ENCODE peak calls at places on chromosomes 11 and 22, in four cellular contexts. One of them, this sample, is unnamed.

GRCh38 chr22:49756656-49757055 is 71.0 kb downstream of the BRD1 start:
- DNase-seq in activated gamma-delta T cell treated with anti-CD3 and anti-CD28 coated beads, Interleukin-2, amount 50 U/mL, for 16 hours: no peak
- DNase-seq in KBM-7: no peak
- DNase-seq in anterior cingulate cortex: no peak
- DNase-seq in this sample: no peak

GRCh38 chr22:40401532-40401931 is 31.1 kb downstream of the SGSM3 start:
- DNase-seq in activated gamma-delta T cell treated with anti-CD3 and anti-CD28 coated beads, Interleukin-2, amount 50 U/mL, for 16 hours: peak; percentile 54
- DNase-seq in KBM-7: no peak
- DNase-seq in anterior cingulate cortex: no peak
- DNase-seq in this sample: no peak

GRCh38 chr11:67615455-67616430 is 9.0 kb downstream of the NDUFV1 start:
- DNase-seq in activated gamma-delta T cell treated with anti-CD3 and anti-CD28 coated beads, Interleukin-2, amount 50 U/mL, for 16 hours: no peak
- DNase-seq in KBM-7: peak; percentile 72
- DNase-seq in anterior cingulate cortex: no peak
- DNase-seq in this sample: no peak

GRCh38 chr11:34787899-34788298 is 128.3 kb downstream of the APIP start:
- DNase-seq in activated gamma-delta T cell treated with anti-CD3 and anti-CD28 coated beads, Interleukin-2, amount 50 U/mL, for 16 hours: no peak
- DNase-seq in KBM-7: no peak
- DNase-seq in anterior cingulate cortex: no peak
- DNase-seq in this sample: no peak

GRCh38 chr11:45092901-45093760 is 53.3 kb upstream of the PRDM11 start:
- DNase-seq in activated gamma-delta T cell treated with anti-CD3 and anti-CD28 coated beads, Interleukin-2, amount 50 U/mL, for 16 hours: peak; percentile 46
- DNase-seq in KBM-7: peak; percentile 74
- DNase-seq in anterior cingulate cortex: peak; percentile 38
- DNase-seq in this sample: no peak

GRCh38 chr11:62345862-62346261 is 8.6 kb downstream of the ASRGL1 start:
- DNase-seq in activated gamma-delta T cell treated with anti-CD3 and anti-CD28 coated beads, Interleukin-2, amount 50 U/mL, for 16 hours: no peak
- DNase-seq in KBM-7: no peak
- DNase-seq in anterior cingulate cortex: no peak
- DNase-seq in this sample: no peak

GRCh38 chr11:115185931-115186330 is 318.3 kb downstream of the CADM1 start:
- DNase-seq in activated gamma-delta T cell treated with anti-CD3 and anti-CD28 coated beads, Interleukin-2, amount 50 U/mL, for 16 hours: no peak
- DNase-seq in KBM-7: no peak
- DNase-seq in anterior cingulate cortex: no peak
- DNase-seq in this sample: no peak

GRCh38 chr11:116871248-116871647 is 33.8 kb upstream of the APOA1 start:
- DNase-seq in activated gamma-delta T cell treated with anti-CD3 and anti-CD28 coated beads, Interleukin-2, amount 50 U/mL, for 16 hours: no peak
- DNase-seq in KBM-7: no peak
- DNase-seq in anterior cingulate cortex: no peak
- DNase-seq in this sample: no peak

GRCh38 chr11:3144296-3145205 is 20.6 kb downstream of the OSBPL5 start:
- DNase-seq in activated gamma-delta T cell treated with anti-CD3 and anti-CD28 coated beads, Interleukin-2, amount 50 U/mL, for 16 hours: no peak
- DNase-seq in KBM-7: no peak
- DNase-seq in anterior cingulate cortex: no peak
- DNase-seq in this sample: no peak

GRCh38 chr11:2579315-2580060 is 120.3 kb downstream of the KCNQ1OT1 start:
- DNase-seq in activated gamma-delta T cell treated with anti-CD3 and anti-CD28 coated beads, Interleukin-2, amount 50 U/mL, for 16 hours: no peak
- DNase-seq in KBM-7: no peak
- DNase-seq in anterior cingulate cortex: no peak
- DNase-seq in this sample: no peak

GRCh38 chr11:78414321-78415051 is 3.1 kb downstream of the GAB2 start:
- DNase-seq in activated gamma-delta T cell treated with anti-CD3 and anti-CD28 coated beads, Interleukin-2, amount 50 U/mL, for 16 hours: no peak
- DNase-seq in KBM-7: no peak
- DNase-seq in anterior cingulate cortex: no peak
- DNase-seq in this sample: no peak

GRCh38 chr11:101848262-101848661 is 66.5 kb upstream of the CEP126 start:
- DNase-seq in activated gamma-delta T cell treated with anti-CD3 and anti-CD28 coated beads, Interleukin-2, amount 50 U/mL, for 16 hours: no peak
- DNase-seq in KBM-7: no peak
- DNase-seq in anterior cingulate cortex: no peak
- DNase-seq in this sample: no peak

GRCh38 chr11:45332486-45332934 is 46.4 kb upstream of the SYT13 start:
- DNase-seq in activated gamma-delta T cell treated with anti-CD3 and anti-CD28 coated beads, Interleukin-2, amount 50 U/mL, for 16 hours: no peak
- DNase-seq in KBM-7: peak; percentile 43
- DNase-seq in anterior cingulate cortex: no peak
- DNase-seq in this sample: peak; percentile 22

GRCh38 chr22:44384981-44385610 is 72.3 kb upstream of the SHISAL1 start:
- DNase-seq in activated gamma-delta T cell treated with anti-CD3 and anti-CD28 coated beads, Interleukin-2, amount 50 U/mL, for 16 hours: no peak
- DNase-seq in KBM-7: no peak
- DNase-seq in anterior cingulate cortex: no peak
- DNase-seq in this sample: no peak

GRCh38 chr22:44164031-44164430 is 16.7 kb upstream of the PARVG start:
- DNase-seq in activated gamma-delta T cell treated with anti-CD3 and anti-CD28 coated beads, Interleukin-2, amount 50 U/mL, for 16 hours: no peak
- DNase-seq in KBM-7: no peak
- DNase-seq in anterior cingulate cortex: peak; percentile 8
- DNase-seq in this sample: no peak

GRCh38 chr11:17603056-17603825 is 56.2 kb downstream of the OTOG start:
- DNase-seq in activated gamma-delta T cell treated with anti-CD3 and anti-CD28 coated beads, Interleukin-2, amount 50 U/mL, for 16 hours: no peak
- DNase-seq in KBM-7: no peak
- DNase-seq in anterior cingulate cortex: no peak
- DNase-seq in this sample: no peak

GRCh38 chr11:83641511-83641910 is 355.3 kb upstream of the CCDC90B start:
- DNase-seq in activated gamma-delta T cell treated with anti-CD3 and anti-CD28 coated beads, Interleukin-2, amount 50 U/mL, for 16 hours: no peak
- DNase-seq in KBM-7: no peak
- DNase-seq in anterior cingulate cortex: no peak
- DNase-seq in this sample: peak; percentile 95

GRCh38 chr22:40147388-40148176 is 30.1 kb upstream of the TNRC6B start:
- DNase-seq in activated gamma-delta T cell treated with anti-CD3 and anti-CD28 coated beads, Interleukin-2, amount 50 U/mL, for 16 hours: no peak
- DNase-seq in KBM-7: no peak
- DNase-seq in anterior cingulate cortex: no peak
- DNase-seq in this sample: no peak

GRCh38 chr11:45180158-45180887 is 33.9 kb downstream of the PRDM11 start:
- DNase-seq in activated gamma-delta T cell treated with anti-CD3 and anti-CD28 coated beads, Interleukin-2, amount 50 U/mL, for 16 hours: no peak
- DNase-seq in KBM-7: no peak
- DNase-seq in anterior cingulate cortex: peak; percentile 40
- DNase-seq in this sample: no peak

GRCh38 chr11:8285796-8286195 is 22.1 kb upstream of the LMO1 start:
- DNase-seq in activated gamma-delta T cell treated with anti-CD3 and anti-CD28 coated beads, Interleukin-2, amount 50 U/mL, for 16 hours: no peak
- DNase-seq in KBM-7: no peak
- DNase-seq in anterior cingulate cortex: no peak
- DNase-seq in this sample: no peak

GRCh38 chr11:112519749-112520148 is 259.1 kb upstream of the PLET1 start:
- DNase-seq in activated gamma-delta T cell treated with anti-CD3 and anti-CD28 coated beads, Interleukin-2, amount 50 U/mL, for 16 hours: no peak
- DNase-seq in KBM-7: no peak
- DNase-seq in anterior cingulate cortex: no peak
- DNase-seq in this sample: no peak

GRCh38 chr22:44671742-44672141 is 30.3 kb upstream of the PRR5 start:
- DNase-seq in activated gamma-delta T cell treated with anti-CD3 and anti-CD28 coated beads, Interleukin-2, amount 50 U/mL, for 16 hours: no peak
- DNase-seq in KBM-7: no peak
- DNase-seq in anterior cingulate cortex: no peak
- DNase-seq in this sample: no peak

GRCh38 chr22:32852346-32853251 is 51.1 kb downstream of the TIMP3 start:
- DNase-seq in activated gamma-delta T cell treated with anti-CD3 and anti-CD28 coated beads, Interleukin-2, amount 50 U/mL, for 16 hours: no peak
- DNase-seq in KBM-7: no peak
- DNase-seq in anterior cingulate cortex: no peak
- DNase-seq in this sample: no peak

GRCh38 chr22:26482171-26482570 is 1.4 kb downstream of the HPS4 start:
- DNase-seq in activated gamma-delta T cell treated with anti-CD3 and anti-CD28 coated beads, Interleukin-2, amount 50 U/mL, for 16 hours: no peak
- DNase-seq in KBM-7: no peak
- DNase-seq in anterior cingulate cortex: no peak
- DNase-seq in this sample: no peak

GRCh38 chr22:43448048-43448447 is 36.2 kb downstream of the MPPED1 start:
- DNase-seq in activated gamma-delta T cell treated with anti-CD3 and anti-CD28 coated beads, Interleukin-2, amount 50 U/mL, for 16 hours: no peak
- DNase-seq in KBM-7: no peak
- DNase-seq in anterior cingulate cortex: no peak
- DNase-seq in this sample: no peak

GRCh38 chr11:132851247-132851646 is 681.1 kb downstream of the OPCML start:
- DNase-seq in activated gamma-delta T cell treated with anti-CD3 and anti-CD28 coated beads, Interleukin-2, amount 50 U/mL, for 16 hours: no peak
- DNase-seq in KBM-7: no peak
- DNase-seq in anterior cingulate cortex: no peak
- DNase-seq in this sample: no peak

GRCh38 chr22:45201678-45202332 is 38.1 kb downstream of the NUP50 start:
- DNase-seq in activated gamma-delta T cell treated with anti-CD3 and anti-CD28 coated beads, Interleukin-2, amount 50 U/mL, for 16 hours: no peak
- DNase-seq in KBM-7: no peak
- DNase-seq in anterior cingulate cortex: no peak
- DNase-seq in this sample: no peak

GRCh38 chr11:1233351-1234053 is 10.6 kb downstream of the MUC5B start:
- DNase-seq in activated gamma-delta T cell treated with anti-CD3 and anti-CD28 coated beads, Interleukin-2, amount 50 U/mL, for 16 hours: no peak
- DNase-seq in KBM-7: no peak
- DNase-seq in anterior cingulate cortex: no peak
- DNase-seq in this sample: no peak

This sample was measured in fibroblast of the conjunctiva.